ENCODE peak calls at places on chromosomes 13 and 19, in four cellular contexts. One of them, this sample, is unnamed.
A peak's percentile ranks its signal among the peaks of the same experiment; 100 is the strongest.

GRCh38 chr13:97318532-97318931 is 96.4 kb downstream of the MBNL2 start:
- DNase-seq in tibial nerve: no peak
- DNase-seq in brain microvascular endothelial cell: no peak
- DNase-seq in ovary: no peak
- DNase-seq in this sample: no peak

GRCh38 chr19:55635334-55635717 is 5.5 kb upstream of the ZNF580 start:
- DNase-seq in tibial nerve: no peak
- DNase-seq in brain microvascular endothelial cell: no peak
- DNase-seq in ovary: peak; percentile 47
- DNase-seq in this sample: no peak

GRCh38 chr19:34590228-34590627 is 86.7 kb downstream of the SCGB2B2 start:
- DNase-seq in tibial nerve: no peak
- DNase-seq in brain microvascular endothelial cell: no peak
- DNase-seq in ovary: no peak
- DNase-seq in this sample: no peak

GRCh38 chr19:29714371-29714952 is 599 bp downstream of the C19orf12 start:
- DNase-seq in tibial nerve: no peak
- DNase-seq in brain microvascular endothelial cell: no peak
- DNase-seq in ovary: no peak
- DNase-seq in this sample: no peak

GRCh38 chr19:46218160-46218559 is 11.4 kb upstream of the IGFL1 start:
- DNase-seq in tibial nerve: no peak
- DNase-seq in brain microvascular endothelial cell: no peak
- DNase-seq in ovary: peak; percentile 33
- DNase-seq in this sample: no peak

GRCh38 chr19:9934132-9934950 is 2.0 kb downstream of the OLFM2 start:
- DNase-seq in tibial nerve: peak; percentile 80
- DNase-seq in brain microvascular endothelial cell: peak; percentile 72
- DNase-seq in ovary: peak; percentile 85
- DNase-seq in this sample: peak; percentile 38

GRCh38 chr19:23528376-23528775 is 133.1 kb upstream of the ZNF91 start:
- DNase-seq in tibial nerve: no peak
- DNase-seq in brain microvascular endothelial cell: no peak
- DNase-seq in ovary: no peak
- DNase-seq in this sample: no peak

GRCh38 chr13:24668955-24669354 is 11.3 kb upstream of the ATP12A start:
- DNase-seq in tibial nerve: no peak
- DNase-seq in brain microvascular endothelial cell: no peak
- DNase-seq in ovary: no peak
- DNase-seq in this sample: no peak

GRCh38 chr13:77289844-77290243 is 37.0 kb downstream of the MYCBP2 start:
- DNase-seq in tibial nerve: no peak
- DNase-seq in brain microvascular endothelial cell: no peak
- DNase-seq in ovary: no peak
- DNase-seq in this sample: no peak

GRCh38 chr13:99909097-99909835 is 62.3 kb downstream of the ZIC5 start:
- DNase-seq in tibial nerve: no peak
- DNase-seq in brain microvascular endothelial cell: no peak
- DNase-seq in ovary: no peak
- DNase-seq in this sample: no peak

GRCh38 chr13:113754242-113754641 is 4.8 kb upstream of the TMEM255B start:
- DNase-seq in tibial nerve: no peak
- DNase-seq in brain microvascular endothelial cell: no peak
- DNase-seq in ovary: no peak
- DNase-seq in this sample: no peak

GRCh38 chr13:112894673-112895481 is 74.1 kb upstream of the MCF2L start:
- DNase-seq in tibial nerve: no peak
- DNase-seq in brain microvascular endothelial cell: no peak
- DNase-seq in ovary: peak; percentile 17
- DNase-seq in this sample: peak; percentile 70

GRCh38 chr13:29474991-29475390 is 120.5 kb downstream of the SLC7A1 start:
- DNase-seq in tibial nerve: no peak
- DNase-seq in brain microvascular endothelial cell: peak; percentile 94
- DNase-seq in ovary: no peak
- DNase-seq in this sample: no peak

GRCh38 chr19:3457531-3458228 is 22.6 kb downstream of the SMIM24 start:
- DNase-seq in tibial nerve: no peak
- DNase-seq in brain microvascular endothelial cell: no peak
- DNase-seq in ovary: no peak
- DNase-seq in this sample: no peak

GRCh38 chr19:55638864-55639359 is 1.9 kb upstream of the ZNF580 start:
- DNase-seq in tibial nerve: no peak
- DNase-seq in brain microvascular endothelial cell: no peak
- DNase-seq in ovary: peak; percentile 48
- DNase-seq in this sample: peak; percentile 55

GRCh38 chr19:54262066-54262465 is 5.0 kb upstream of the LILRB5 start:
- DNase-seq in tibial nerve: no peak
- DNase-seq in brain microvascular endothelial cell: no peak
- DNase-seq in ovary: no peak
- DNase-seq in this sample: no peak

GRCh38 chr13:44795176-44795575 is 194.1 kb downstream of the NUFIP1 start:
- DNase-seq in tibial nerve: no peak
- DNase-seq in brain microvascular endothelial cell: no peak
- DNase-seq in ovary: no peak
- DNase-seq in this sample: no peak

GRCh38 chr19:51342631-51343569 is 961 bp upstream of the VSIG10L start:
- DNase-seq in tibial nerve: no peak
- DNase-seq in brain microvascular endothelial cell: no peak
- DNase-seq in ovary: no peak
- DNase-seq in this sample: no peak

GRCh38 chr19:10826236-10826635 is 9.8 kb downstream of the TMED1 start:
- DNase-seq in tibial nerve: no peak
- DNase-seq in brain microvascular endothelial cell: no peak
- DNase-seq in ovary: no peak
- DNase-seq in this sample: no peak

GRCh38 chr13:110463876-110464510 is 97.5 kb downstream of the RAB20 start:
- DNase-seq in tibial nerve: no peak
- DNase-seq in brain microvascular endothelial cell: no peak
- DNase-seq in ovary: no peak
- DNase-seq in this sample: no peak

GRCh38 chr13:100650321-100650720 is 24.3 kb downstream of the TMTC4 start:
- DNase-seq in tibial nerve: no peak
- DNase-seq in brain microvascular endothelial cell: no peak
- DNase-seq in ovary: no peak
- DNase-seq in this sample: no peak

GRCh38 chr13:41188584-41188983 is 5.8 kb downstream of the KBTBD7 start:
- DNase-seq in tibial nerve: no peak
- DNase-seq in brain microvascular endothelial cell: no peak
- DNase-seq in ovary: no peak
- DNase-seq in this sample: no peak

GRCh38 chr13:41182231-41182630 is 12.1 kb downstream of the KBTBD7 start:
- DNase-seq in tibial nerve: no peak
- DNase-seq in brain microvascular endothelial cell: no peak
- DNase-seq in ovary: no peak
- DNase-seq in this sample: no peak

GRCh38 chr13:41186481-41186880 is 7.9 kb downstream of the KBTBD7 start:
- DNase-seq in tibial nerve: no peak
- DNase-seq in brain microvascular endothelial cell: no peak
- DNase-seq in ovary: no peak
- DNase-seq in this sample: no peak
- TF ChIP-seq CTCF in tibial nerve: no peak
- TF ChIP-seq CTCF in brain microvascular endothelial cell: no peak
- TF ChIP-seq CTCF in ovary: no peak
- TF ChIP-seq CTCF in this sample: no peak

DNA sequence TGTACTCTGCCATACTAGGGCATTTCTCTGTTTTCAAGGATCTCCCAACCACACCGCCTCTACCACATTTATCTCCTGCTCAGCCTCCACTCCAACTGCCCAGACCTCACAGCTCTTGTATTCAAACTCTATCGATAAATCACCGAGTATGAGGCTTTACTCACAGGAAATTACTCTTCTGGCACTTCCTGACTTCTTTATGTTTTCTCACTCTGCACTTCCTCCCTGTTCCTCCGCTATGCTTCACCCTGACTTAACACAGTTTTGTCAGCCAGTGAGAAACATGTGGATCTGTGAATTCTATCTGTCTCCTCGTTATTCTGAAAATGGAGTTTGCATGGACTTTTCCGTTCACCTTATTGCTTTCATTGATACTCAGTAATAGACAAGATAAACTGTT is 2.6 kb upstream of the CARD8 start:
- DNase-seq in tibial nerve: no peak
- DNase-seq in brain microvascular endothelial cell: no peak
- DNase-seq in ovary: no peak
- DNase-seq in this sample: no peak
- H3K4me3 ChIP-seq in tibial nerve: no peak overlapping the region
- H3K4me3 ChIP-seq in brain microvascular endothelial cell: no peak overlapping the region
- H3K4me3 ChIP-seq in ovary: no peak overlapping the region
- H3K4me3 ChIP-seq in this sample: no peak overlapping the region

DNA sequence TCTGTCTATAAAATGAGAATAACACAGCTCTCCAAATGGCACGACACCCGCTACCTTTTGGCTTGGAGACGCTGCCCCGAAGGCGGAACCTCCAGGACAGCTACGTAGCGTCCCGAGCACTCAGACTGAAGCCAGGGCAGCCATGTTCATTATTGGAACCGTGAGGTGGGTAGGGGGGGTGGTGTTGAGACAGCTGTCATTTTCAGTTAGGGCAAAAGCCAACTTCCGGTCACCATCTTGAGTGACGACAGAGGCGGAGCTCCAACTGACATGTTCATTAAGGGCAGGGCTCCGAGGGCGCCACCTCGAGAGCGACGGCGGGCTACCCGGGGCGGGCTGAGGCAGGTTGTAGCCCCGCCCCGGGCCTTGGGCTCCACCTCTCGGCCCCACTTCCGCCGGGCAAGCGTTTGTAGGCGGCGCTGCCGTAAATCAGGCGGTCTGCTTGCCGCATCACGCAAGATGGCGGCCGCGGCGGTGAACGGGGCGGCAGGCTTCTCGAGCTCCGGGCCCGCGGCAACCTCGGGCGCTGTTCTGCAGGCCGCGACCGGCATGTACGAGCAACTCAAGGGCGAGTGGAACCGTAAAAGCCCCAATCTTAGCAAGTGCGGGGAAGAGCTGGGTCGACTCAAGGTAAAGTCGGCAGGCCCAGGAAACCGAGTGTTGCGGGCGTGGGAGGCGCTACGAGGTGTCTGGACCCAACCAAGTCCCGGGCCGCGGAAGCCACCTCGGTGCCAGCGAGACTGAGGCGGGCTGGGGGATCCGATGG is at the start of gene PSMD8:
- DNase-seq in tibial nerve: peak; percentile 99
- DNase-seq in brain microvascular endothelial cell: peak; percentile 98
- DNase-seq in ovary: peak; percentile 97
- DNase-seq in this sample: peak; percentile 99
- TF ChIP-seq CTCF in tibial nerve: peak; percentile 38
- TF ChIP-seq CTCF in brain microvascular endothelial cell: peak; percentile 31
- TF ChIP-seq CTCF in ovary: peak; percentile 20
- TF ChIP-seq CTCF in this sample: no peak

GRCh38 chr19:39949026-39949747 is 14.8 kb upstream of the FCGBP start:
- DNase-seq in tibial nerve: no peak
- DNase-seq in brain microvascular endothelial cell: no peak
- DNase-seq in ovary: no peak
- DNase-seq in this sample: no peak
- H3K4me3 ChIP-seq in tibial nerve: no peak overlapping the region
- H3K4me3 ChIP-seq in brain microvascular endothelial cell: no peak overlapping the region
- H3K4me3 ChIP-seq in ovary: no peak overlapping the region
- H3K4me3 ChIP-seq in this sample: no peak overlapping the region

DNA sequence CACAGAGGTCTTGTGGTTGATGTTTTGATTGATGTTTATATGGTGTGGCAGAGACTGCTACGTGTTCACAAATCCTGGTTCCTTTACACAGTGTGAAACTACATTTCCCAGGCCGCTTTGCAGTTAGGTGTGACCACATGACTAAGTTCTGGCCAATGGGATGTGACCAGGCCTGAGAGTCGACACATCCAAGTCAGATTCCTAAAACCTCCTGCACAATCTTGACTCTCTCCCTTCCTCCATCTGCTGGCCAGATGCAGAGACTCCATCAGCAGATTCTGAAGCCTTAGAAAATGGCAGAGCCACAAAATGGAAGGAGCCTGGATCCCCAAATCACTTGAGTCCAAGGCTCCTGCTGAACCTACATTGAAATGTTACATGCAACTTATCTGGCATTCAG is 12.6 kb downstream of the CD37 start:
- DNase-seq in tibial nerve: peak; percentile 48
- DNase-seq in brain microvascular endothelial cell: peak; percentile 54
- DNase-seq in ovary: no peak
- DNase-seq in this sample: no peak
- TF ChIP-seq CTCF in tibial nerve: peak; percentile 5
- TF ChIP-seq CTCF in brain microvascular endothelial cell: peak; percentile 45
- TF ChIP-seq CTCF in ovary: no peak
- TF ChIP-seq CTCF in this sample: no peak

DNA sequence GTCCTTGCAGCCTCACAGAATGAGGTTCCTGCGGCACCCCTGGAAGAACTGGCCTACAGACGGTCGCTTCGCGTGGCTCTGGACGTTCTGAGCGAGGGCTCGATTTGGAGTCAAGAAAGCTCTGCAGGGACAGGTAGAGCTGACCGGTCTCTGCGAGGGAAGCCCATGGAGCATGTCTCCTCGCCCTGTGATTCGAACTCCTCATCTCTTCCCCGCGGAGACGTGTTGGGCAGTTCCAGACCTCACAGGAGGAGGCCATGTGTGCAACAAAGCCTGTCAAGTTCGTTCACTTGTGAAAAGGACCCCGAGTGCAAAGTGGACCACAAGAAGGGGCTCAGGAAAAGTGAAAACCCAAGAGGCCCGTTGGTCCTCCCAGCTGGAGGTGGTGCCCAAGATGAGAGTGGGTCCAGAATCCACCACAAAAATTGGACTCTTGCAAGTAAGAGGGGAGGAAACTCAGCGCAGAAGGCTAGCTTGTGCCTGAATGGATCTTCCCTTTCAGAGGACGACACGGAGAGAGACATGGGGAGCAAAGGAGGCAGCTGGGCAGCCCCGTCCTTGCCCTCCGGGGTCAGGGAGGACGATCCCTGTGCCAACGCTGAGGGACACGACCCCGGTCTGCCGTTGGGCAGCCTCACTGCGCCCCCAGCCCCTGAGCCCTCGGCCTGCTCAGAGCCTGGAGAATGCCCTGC is 23.4 kb upstream of the NDUFS7 start:
- DNase-seq in tibial nerve: no peak
- DNase-seq in brain microvascular endothelial cell: no peak
- DNase-seq in ovary: no peak
- DNase-seq in this sample: no peak
- H3K4me3 ChIP-seq in tibial nerve: no peak overlapping the region
- H3K4me3 ChIP-seq in brain microvascular endothelial cell: peak overlapping the region; percentile 47
- H3K4me3 ChIP-seq in ovary: no peak overlapping the region
- H3K4me3 ChIP-seq in this sample: no peak overlapping the region

This sample was measured in pancreas.